ENCODE peak calls at places on chromosome 20, in seven cellular contexts. One of them, this sample, is unnamed.

GRCh38 chr20:57781901-57782300 is 72.1 kb upstream of the PMEPA1 start:
- DNase-seq in activated naive CD8-positive, alpha-beta T cell treated with anti-CD3 and anti-CD28 coated beads, Interleukin-2, amount 50 U/mL, for 24 hours: no peak
- DNase-seq in epithelial cell of esophagus: no peak
- DNase-seq in germinal center: no peak
- DNase-seq in GM04503: no peak
- DNase-seq in COR-L47: no peak
- DNase-seq in WERI-Rb-1: no peak
- DNase-seq in this sample: no peak

GRCh38 chr20:57849126-57849867 is 139.5 kb upstream of the PMEPA1 start:
- DNase-seq in activated naive CD8-positive, alpha-beta T cell treated with anti-CD3 and anti-CD28 coated beads, Interleukin-2, amount 50 U/mL, for 24 hours: no peak
- DNase-seq in germinal center: no peak
- DNase-seq in epithelial cell of esophagus: no peak
- DNase-seq in WERI-Rb-1: no peak
- DNase-seq in COR-L47: no peak
- DNase-seq in GM04503: peak
- DNase-seq in this sample: no peak

GRCh38 chr20:19253316-19253715 is 40.9 kb downstream of the SLC24A3 start:
- DNase-seq in COR-L47: no peak
- DNase-seq in epithelial cell of esophagus: no peak
- DNase-seq in GM04503: no peak
- DNase-seq in germinal center: no peak
- DNase-seq in activated naive CD8-positive, alpha-beta T cell treated with anti-CD3 and anti-CD28 coated beads, Interleukin-2, amount 50 U/mL, for 24 hours: no peak
- DNase-seq in WERI-Rb-1: no peak
- DNase-seq in this sample: no peak

GRCh38 chr20:37912874-37913273 is 9.9 kb downstream of the VSTM2L start:
- DNase-seq in COR-L47: no peak
- DNase-seq in germinal center: no peak
- DNase-seq in WERI-Rb-1: no peak
- DNase-seq in GM04503: no peak
- DNase-seq in epithelial cell of esophagus: no peak
- DNase-seq in activated naive CD8-positive, alpha-beta T cell treated with anti-CD3 and anti-CD28 coated beads, Interleukin-2, amount 50 U/mL, for 24 hours: no peak
- DNase-seq in this sample: no peak

GRCh38 chr20:47656313-47656712 is 129.0 kb downstream of the SULF2 start:
- DNase-seq in COR-L47: no peak
- DNase-seq in germinal center: no peak
- DNase-seq in WERI-Rb-1: no peak
- DNase-seq in GM04503: no peak
- DNase-seq in epithelial cell of esophagus: no peak
- DNase-seq in activated naive CD8-positive, alpha-beta T cell treated with anti-CD3 and anti-CD28 coated beads, Interleukin-2, amount 50 U/mL, for 24 hours: no peak
- DNase-seq in this sample: no peak

GRCh38 chr20:62959998-62960436 is 7.5 kb downstream of the SLC17A9 start:
- DNase-seq in germinal center: no peak
- DNase-seq in WERI-Rb-1: no peak
- DNase-seq in activated naive CD8-positive, alpha-beta T cell treated with anti-CD3 and anti-CD28 coated beads, Interleukin-2, amount 50 U/mL, for 24 hours: no peak
- DNase-seq in epithelial cell of esophagus: no peak
- DNase-seq in COR-L47: no peak
- DNase-seq in GM04503: no peak
- DNase-seq in this sample: no peak

GRCh38 chr20:38109657-38110524 is 55.2 kb downstream of the TGM2 start:
- DNase-seq in activated naive CD8-positive, alpha-beta T cell treated with anti-CD3 and anti-CD28 coated beads, Interleukin-2, amount 50 U/mL, for 24 hours: no peak
- DNase-seq in epithelial cell of esophagus: peak
- DNase-seq in COR-L47: no peak
- DNase-seq in GM04503: peak
- DNase-seq in germinal center: no peak
- DNase-seq in WERI-Rb-1: no peak
- DNase-seq in this sample: no peak

GRCh38 chr20:1945134-1945618 is 48.7 kb downstream of the PDYN start:
- DNase-seq in epithelial cell of esophagus: peak
- DNase-seq in germinal center: no peak
- DNase-seq in GM04503: no peak
- DNase-seq in activated naive CD8-positive, alpha-beta T cell treated with anti-CD3 and anti-CD28 coated beads, Interleukin-2, amount 50 U/mL, for 24 hours: no peak
- DNase-seq in WERI-Rb-1: no peak
- DNase-seq in COR-L47: no peak
- DNase-seq in this sample: no peak

GRCh38 chr20:11429168-11429567 is 488.5 kb upstream of the BTBD3 start:
- DNase-seq in WERI-Rb-1: no peak
- DNase-seq in GM04503: no peak
- DNase-seq in COR-L47: no peak
- DNase-seq in epithelial cell of esophagus: peak
- DNase-seq in germinal center: no peak
- DNase-seq in activated naive CD8-positive, alpha-beta T cell treated with anti-CD3 and anti-CD28 coated beads, Interleukin-2, amount 50 U/mL, for 24 hours: no peak
- DNase-seq in this sample: no peak

GRCh38 chr20:61886721-61887658 is 178.7 kb downstream of the TAF4 start:
- DNase-seq in activated naive CD8-positive, alpha-beta T cell treated with anti-CD3 and anti-CD28 coated beads, Interleukin-2, amount 50 U/mL, for 24 hours: peak
- DNase-seq in WERI-Rb-1: peak
- DNase-seq in COR-L47: peak
- DNase-seq in epithelial cell of esophagus: peak
- DNase-seq in GM04503: no peak
- DNase-seq in germinal center: peak
- DNase-seq in this sample: no peak

GRCh38 chr20:54468082-54468481 is 7.3 kb upstream of the DOK5 start:
- DNase-seq in COR-L47: no peak
- DNase-seq in WERI-Rb-1: no peak
- DNase-seq in GM04503: no peak
- DNase-seq in epithelial cell of esophagus: no peak
- DNase-seq in germinal center: no peak
- DNase-seq in activated naive CD8-positive, alpha-beta T cell treated with anti-CD3 and anti-CD28 coated beads, Interleukin-2, amount 50 U/mL, for 24 hours: no peak
- DNase-seq in this sample: no peak

GRCh38 chr20:2093200-2093781 is 8.3 kb upstream of the STK35 start:
- DNase-seq in activated naive CD8-positive, alpha-beta T cell treated with anti-CD3 and anti-CD28 coated beads, Interleukin-2, amount 50 U/mL, for 24 hours: peak
- DNase-seq in germinal center: peak
- DNase-seq in epithelial cell of esophagus: peak
- DNase-seq in GM04503: no peak
- DNase-seq in COR-L47: peak
- DNase-seq in WERI-Rb-1: peak
- DNase-seq in this sample: no peak

GRCh38 chr20:51410586-51411325 is 131.8 kb downstream of the NFATC2 start:
- DNase-seq in GM04503: no peak
- DNase-seq in activated naive CD8-positive, alpha-beta T cell treated with anti-CD3 and anti-CD28 coated beads, Interleukin-2, amount 50 U/mL, for 24 hours: no peak
- DNase-seq in germinal center: no peak
- DNase-seq in COR-L47: no peak
- DNase-seq in WERI-Rb-1: no peak
- DNase-seq in epithelial cell of esophagus: no peak
- DNase-seq in this sample: no peak

GRCh38 chr20:48295966-48296421 is 510.7 kb upstream of the SULF2 start:
- DNase-seq in activated naive CD8-positive, alpha-beta T cell treated with anti-CD3 and anti-CD28 coated beads, Interleukin-2, amount 50 U/mL, for 24 hours: no peak
- DNase-seq in GM04503: no peak
- DNase-seq in epithelial cell of esophagus: no peak
- DNase-seq in WERI-Rb-1: no peak
- DNase-seq in germinal center: no peak
- DNase-seq in COR-L47: no peak
- DNase-seq in this sample: no peak

GRCh38 chr20:23094213-23094896 is 8.2 kb upstream of the CD93 start:
- DNase-seq in COR-L47: no peak
- DNase-seq in activated naive CD8-positive, alpha-beta T cell treated with anti-CD3 and anti-CD28 coated beads, Interleukin-2, amount 50 U/mL, for 24 hours: no peak
- DNase-seq in epithelial cell of esophagus: peak
- DNase-seq in GM04503: no peak
- DNase-seq in WERI-Rb-1: no peak
- DNase-seq in germinal center: no peak
- DNase-seq in this sample: no peak

GRCh38 chr20:44014807-44015732 is 100.4 kb downstream of the TOX2 start:
- DNase-seq in germinal center: no peak
- DNase-seq in WERI-Rb-1: no peak
- DNase-seq in GM04503: no peak
- DNase-seq in COR-L47: no peak
- DNase-seq in activated naive CD8-positive, alpha-beta T cell treated with anti-CD3 and anti-CD28 coated beads, Interleukin-2, amount 50 U/mL, for 24 hours: no peak
- DNase-seq in epithelial cell of esophagus: no peak
- DNase-seq in this sample: no peak

GRCh38 chr20:10596726-10597125 is 77.1 kb downstream of the JAG1 start:
- DNase-seq in GM04503: peak
- DNase-seq in germinal center: no peak
- DNase-seq in WERI-Rb-1: no peak
- DNase-seq in COR-L47: no peak
- DNase-seq in activated naive CD8-positive, alpha-beta T cell treated with anti-CD3 and anti-CD28 coated beads, Interleukin-2, amount 50 U/mL, for 24 hours: no peak
- DNase-seq in epithelial cell of esophagus: peak
- DNase-seq in this sample: no peak

GRCh38 chr20:24118781-24119175 is 130.2 kb upstream of the GGTLC1 start:
- DNase-seq in GM04503: no peak
- DNase-seq in WERI-Rb-1: no peak
- DNase-seq in COR-L47: no peak
- DNase-seq in germinal center: no peak
- DNase-seq in activated naive CD8-positive, alpha-beta T cell treated with anti-CD3 and anti-CD28 coated beads, Interleukin-2, amount 50 U/mL, for 24 hours: no peak
- DNase-seq in epithelial cell of esophagus: peak
- DNase-seq in this sample: no peak

GRCh38 chr20:50645253-50646068 is 45.9 kb downstream of the RIPOR3 start:
- DNase-seq in activated naive CD8-positive, alpha-beta T cell treated with anti-CD3 and anti-CD28 coated beads, Interleukin-2, amount 50 U/mL, for 24 hours: no peak
- DNase-seq in COR-L47: no peak
- DNase-seq in germinal center: no peak
- DNase-seq in epithelial cell of esophagus: peak
- DNase-seq in WERI-Rb-1: peak
- DNase-seq in GM04503: peak
- DNase-seq in this sample: no peak

GRCh38 chr20:14415492-14415891 is 78.1 kb upstream of the FLRT3 start:
- DNase-seq in epithelial cell of esophagus: no peak
- DNase-seq in COR-L47: peak
- DNase-seq in WERI-Rb-1: no peak
- DNase-seq in GM04503: no peak
- DNase-seq in germinal center: no peak
- DNase-seq in activated naive CD8-positive, alpha-beta T cell treated with anti-CD3 and anti-CD28 coated beads, Interleukin-2, amount 50 U/mL, for 24 hours: no peak
- DNase-seq in this sample: no peak

GRCh38 chr20:48295445-48295903 is 510.2 kb upstream of the SULF2 start:
- DNase-seq in WERI-Rb-1: no peak
- DNase-seq in COR-L47: no peak
- DNase-seq in epithelial cell of esophagus: peak
- DNase-seq in germinal center: no peak
- DNase-seq in activated naive CD8-positive, alpha-beta T cell treated with anti-CD3 and anti-CD28 coated beads, Interleukin-2, amount 50 U/mL, for 24 hours: no peak
- DNase-seq in GM04503: peak
- DNase-seq in this sample: no peak

GRCh38 chr20:53967527-53967926 is 102.9 kb downstream of the BCAS1 start:
- DNase-seq in germinal center: no peak
- DNase-seq in WERI-Rb-1: no peak
- DNase-seq in epithelial cell of esophagus: no peak
- DNase-seq in COR-L47: no peak
- DNase-seq in activated naive CD8-positive, alpha-beta T cell treated with anti-CD3 and anti-CD28 coated beads, Interleukin-2, amount 50 U/mL, for 24 hours: no peak
- DNase-seq in GM04503: no peak
- DNase-seq in this sample: no peak

This sample was measured in CD4-positive, alpha-beta T cell.